ENCODE peak calls at places on chromosomes 12 and 14, in six cellular contexts. X is prostate gland, Z is B cell, N is colonic mucosa, O is RWPE2, V is cardiac fibroblast. D is an unnamed sample.

GRCh38 chr12:31234955-31235867 is 90.7 kb downstream of the SINHCAF start:
- DNase-seq in O (no peak), X (no peak), V (peak), Z (no peak), N (peak), D (peak)

GRCh38 chr14:105532735-105533141 is 6.4 kb downstream of the TMEM121 start:
- DNase-seq in X (no peak), Z (peak), V (peak), O (no peak), N (no peak), D (peak)

GRCh38 chr14:95078841-95079240 is 78.5 kb downstream of the DICER1 start:
- DNase-seq in V (no peak), X (no peak), N (no peak), Z (no peak), O (no peak), D (no peak)

GRCh38 chr12:57734586-57734985 is 4.0 kb downstream of the AGAP2 start:
- DNase-seq in X (no peak), N (no peak), O (no peak), Z (no peak), V (no peak), D (no peak)

GRCh38 chr12:12744556-12745305 is 27.6 kb downstream of the CDKN1B start:
- DNase-seq in O (no peak), N (no peak), Z (no peak), X (peak), V (peak), D (no peak)

GRCh38 chr12:53217049-53217929 is 10.2 kb upstream of the ITGB7 start:
- DNase-seq in O (no peak), Z (no peak), V (peak), N (peak), X (no peak), D (peak)

GRCh38 chr14:24231263-24232120 is 675 bp downstream of the NEDD8 start:
- DNase-seq in Z (no peak), N (no peak), V (no peak), O (peak), X (no peak), D (peak)

GRCh38 chr12:58529114-58529665 is 391.1 kb downstream of the LRIG3 start:
- DNase-seq in Z (no peak), X (no peak), O (no peak), V (peak), N (no peak), D (peak)

DNA sequence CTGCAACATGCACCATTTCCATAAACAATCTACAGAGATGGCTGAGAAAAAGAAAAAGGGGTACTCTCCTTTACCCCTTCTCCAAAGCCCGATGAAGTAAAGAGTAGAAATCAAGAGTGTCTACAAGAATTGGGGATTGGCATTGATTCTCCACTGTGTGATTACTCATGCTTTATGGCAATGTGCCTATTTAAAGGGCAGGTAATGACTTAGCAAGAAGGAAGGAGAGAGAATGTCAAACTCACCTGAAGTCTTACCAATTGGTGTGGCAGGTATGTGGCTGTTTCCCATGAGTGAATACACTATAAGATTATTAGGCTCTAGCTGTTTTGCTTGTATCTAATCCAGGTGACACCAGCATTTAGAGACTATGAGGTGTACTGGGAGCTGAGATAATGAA is 275.3 kb downstream of the CCER1 start:
- DNase-seq in Z (no peak), O (no peak), X (no peak), N (no peak), V (no peak), D (peak)
- TF ChIP-seq CTCF in Z (no peak), O (no peak), X (no peak), N (no peak), V (no peak), D (no peak)

DNA sequence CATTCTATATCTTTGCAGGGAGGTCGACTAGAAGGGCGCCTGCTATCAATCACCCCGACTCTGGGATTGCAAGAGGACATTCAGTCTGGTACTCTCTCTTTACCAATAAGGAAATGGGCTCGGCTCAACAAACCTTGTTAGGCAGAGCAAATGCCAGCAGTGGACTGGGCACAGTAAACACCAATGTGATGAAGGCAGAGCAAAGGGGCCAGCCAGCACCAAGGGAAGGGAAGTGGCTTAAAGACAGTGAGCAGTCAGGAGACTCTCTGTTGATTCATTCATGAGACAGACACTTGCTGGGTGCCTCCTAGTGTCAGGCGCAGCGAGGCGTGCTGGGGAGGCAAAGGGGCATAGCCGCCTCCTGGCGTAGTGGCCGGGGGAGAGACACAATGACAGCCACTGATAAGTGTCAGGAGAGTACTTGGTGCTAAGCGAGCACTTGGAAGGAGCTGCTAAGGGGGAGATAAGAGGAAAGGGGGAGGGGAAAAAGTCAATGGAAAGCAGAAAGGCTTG is 34.1 kb downstream of the TMCC3 start:
- DNase-seq in N (peak), Z (no peak), V (no peak), X (peak), O (no peak), D (peak)
- TF ChIP-seq CTCF in N (no peak), Z (no peak), V (no peak), X (no peak), O (peak), D (no peak)

DNA sequence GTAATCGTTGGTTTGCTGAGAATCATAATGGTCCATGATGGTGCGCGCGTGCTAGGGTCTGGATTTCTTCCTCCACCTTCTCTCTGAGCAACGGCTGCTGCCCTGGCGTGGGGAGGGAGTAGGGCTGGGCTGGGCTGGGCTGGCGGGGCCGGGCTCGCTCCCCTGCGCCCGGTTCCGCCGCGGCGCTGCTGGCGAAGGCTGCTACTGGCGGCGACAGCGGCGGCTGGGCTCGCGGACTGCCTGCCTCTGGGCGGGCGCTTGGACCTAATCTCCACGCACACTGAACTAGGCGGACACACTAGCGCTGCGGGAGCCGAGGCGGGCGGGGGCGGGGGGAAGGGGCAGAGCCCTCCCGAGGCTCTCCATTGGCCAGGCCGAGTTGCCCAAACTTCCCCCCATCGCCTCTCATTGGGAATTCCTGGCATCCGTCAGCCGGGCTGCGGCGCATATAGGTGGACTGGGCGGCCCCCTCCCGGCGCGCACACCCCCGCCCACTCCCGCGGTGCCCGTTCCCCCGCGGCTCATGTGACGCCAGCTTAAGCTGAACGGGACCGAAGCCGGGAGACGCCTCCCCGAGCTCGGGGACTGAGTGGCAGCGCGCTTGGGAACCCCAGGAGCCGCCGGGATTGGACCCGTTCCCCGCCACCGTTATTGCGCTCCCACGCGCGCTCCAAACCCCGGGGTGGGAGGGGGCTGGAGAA is at the start of gene ACTN1:
- DNase-seq in V (peak), Z (peak), N (peak), O (peak), X (peak), D (peak)
- TF ChIP-seq CTCF in V (no peak), Z (no peak), N (no peak), O (no peak), X (no peak), D (no peak)

GRCh38 chr14:93800038-93800937 is 12.0 kb upstream of the PRIMA1 start:
- DNase-seq in V (peak), N (no peak), X (peak), Z (no peak), O (no peak), D (peak)

GRCh38 chr14:93797071-93797470 is 8.8 kb upstream of the PRIMA1 start:
- DNase-seq in X (peak), N (no peak), O (no peak), V (no peak), Z (no peak), D (no peak)

GRCh38 chr14:93794756-93795155 is 6.5 kb upstream of the PRIMA1 start:
- DNase-seq in N (no peak), O (no peak), X (no peak), Z (no peak), V (no peak), D (no peak)

GRCh38 chr14:93797536-93797935 is 9.3 kb upstream of the PRIMA1 start:
- DNase-seq in N (no peak), O (no peak), Z (no peak), V (no peak), X (peak), D (no peak)

GRCh38 chr14:93799617-93800016 is 11.3 kb upstream of the PRIMA1 start:
- DNase-seq in V (no peak), O (no peak), X (no peak), N (no peak), Z (no peak), D (no peak)
- TF ChIP-seq CTCF in V (no peak), O (no peak), X (no peak), N (no peak), Z (no peak), D (no peak)

DNA sequence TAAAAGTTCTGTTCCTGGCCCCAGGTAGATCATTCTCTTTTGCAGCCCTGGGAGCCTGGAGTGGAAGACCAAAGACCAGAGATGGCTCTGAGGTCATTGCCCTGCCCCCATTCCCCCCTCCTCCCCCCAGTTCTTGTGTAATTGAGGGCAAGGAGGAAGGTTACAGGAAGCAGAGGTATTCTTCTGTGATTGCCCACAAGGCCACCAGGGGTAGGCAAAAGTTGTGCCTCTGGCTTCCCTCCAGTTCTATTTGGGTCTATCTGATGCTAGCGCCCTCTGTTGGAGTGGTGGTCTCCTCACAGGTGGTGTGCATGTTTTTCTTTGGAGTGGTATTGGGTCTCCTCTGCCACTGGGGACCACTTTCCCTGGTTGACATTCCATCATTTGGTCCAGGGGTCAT is 41.2 kb upstream of the CRY1 start:
- DNase-seq in V (peak), N (no peak), O (no peak), X (no peak), Z (peak), D (peak)
- TF ChIP-seq CTCF in V (peak), N (no peak), O (no peak), X (no peak), Z (peak), D (no peak)

GRCh38 chr12:111692575-111693210 is 6.8 kb downstream of the ACAD10 start:
- DNase-seq in Z (no peak), O (no peak), V (peak), X (no peak), N (no peak), D (peak)
- TF ChIP-seq CTCF in Z (no peak), O (no peak), V (peak), X (no peak), N (no peak), D (peak)

D was measured in MCF 10A.